ENCODE peak calls at places on chromosome X, in five cellular contexts. One of them, this sample, is unnamed.

GRCh38 chrX:154307207-154307606 is 11.6 kb downstream of the TKTL1 start:
- DNase-seq in IMR-90: no peak
- DNase-seq in neuronal stem cell: no peak
- DNase-seq in mesenchymal stem cell: no peak
- DNase-seq in H1: no peak
- DNase-seq in this sample: no peak

GRCh38 chrX:84336646-84337045 is 148.6 kb upstream of the RPS6KA6 start:
- DNase-seq in H1: no peak
- DNase-seq in IMR-90: peak
- DNase-seq in mesenchymal stem cell: no peak
- DNase-seq in neuronal stem cell: no peak
- DNase-seq in this sample: no peak

GRCh38 chrX:46140272-46140671 is 404.9 kb downstream of the ZNF674 start:
- DNase-seq in H1: no peak
- DNase-seq in neuronal stem cell: no peak
- DNase-seq in IMR-90: no peak
- DNase-seq in mesenchymal stem cell: no peak
- DNase-seq in this sample: no peak

GRCh38 chrX:44971674-44972073 is 98.7 kb downstream of the KDM6A start:
- DNase-seq in neuronal stem cell: no peak
- DNase-seq in mesenchymal stem cell: no peak
- DNase-seq in H1: no peak
- DNase-seq in IMR-90: no peak
- DNase-seq in this sample: no peak

GRCh38 chrX:119067023-119067739 is 5.6 kb upstream of the CT47C1 start:
- DNase-seq in H1: no peak
- DNase-seq in mesenchymal stem cell: peak
- DNase-seq in neuronal stem cell: peak
- DNase-seq in IMR-90: peak
- DNase-seq in this sample: peak

GRCh38 chrX:102651242-102651967 is at the start of gene GPRASP1:
- DNase-seq in neuronal stem cell: peak
- DNase-seq in mesenchymal stem cell: peak
- DNase-seq in H1: no peak
- DNase-seq in IMR-90: peak
- DNase-seq in this sample: peak

GRCh38 chrX:71996138-71996537 is 85.5 kb downstream of the NHSL2 start:
- DNase-seq in H1: no peak
- DNase-seq in neuronal stem cell: no peak
- DNase-seq in IMR-90: no peak
- DNase-seq in mesenchymal stem cell: no peak
- DNase-seq in this sample: no peak

GRCh38 chrX:111867236-111867635 is 8.7 kb upstream of the TRPC5OS start:
- DNase-seq in mesenchymal stem cell: no peak
- DNase-seq in IMR-90: no peak
- DNase-seq in neuronal stem cell: no peak
- DNase-seq in H1: no peak
- DNase-seq in this sample: no peak

GRCh38 chrX:46912673-46913491 is 661 bp downstream of the JADE3 start:
- DNase-seq in IMR-90: peak
- DNase-seq in mesenchymal stem cell: peak
- DNase-seq in H1: no peak
- DNase-seq in neuronal stem cell: peak
- DNase-seq in this sample: peak

GRCh38 chrX:46318551-46318950 is 226.7 kb downstream of the ZNF674 start:
- DNase-seq in H1: no peak
- DNase-seq in mesenchymal stem cell: no peak
- DNase-seq in IMR-90: no peak
- DNase-seq in neuronal stem cell: no peak
- DNase-seq in this sample: no peak

GRCh38 chrX:154593201-154593600 is 8.3 kb downstream of the CTAG1A start:
- DNase-seq in H1: no peak
- DNase-seq in neuronal stem cell: no peak
- DNase-seq in mesenchymal stem cell: no peak
- DNase-seq in IMR-90: no peak
- DNase-seq in this sample: no peak

GRCh38 chrX:69050051-69050785 is 115.0 kb downstream of the PJA1 start:
- DNase-seq in IMR-90: no peak
- DNase-seq in mesenchymal stem cell: no peak
- DNase-seq in neuronal stem cell: no peak
- DNase-seq in H1: no peak
- DNase-seq in this sample: peak

GRCh38 chrX:83535417-83536244 is 27.5 kb downstream of the POU3F4 start:
- DNase-seq in mesenchymal stem cell: no peak
- DNase-seq in IMR-90: no peak
- DNase-seq in neuronal stem cell: no peak
- DNase-seq in H1: no peak
- DNase-seq in this sample: no peak

GRCh38 chrX:120309873-120310730 is 1.2 kb downstream of the TMEM255A start:
- DNase-seq in neuronal stem cell: peak
- DNase-seq in H1: no peak
- DNase-seq in IMR-90: no peak
- DNase-seq in mesenchymal stem cell: no peak
- DNase-seq in this sample: peak

GRCh38 chrX:100316987-100317386 is 93.1 kb downstream of the PCDH19 start:
- DNase-seq in IMR-90: no peak
- DNase-seq in neuronal stem cell: no peak
- DNase-seq in mesenchymal stem cell: no peak
- DNase-seq in H1: no peak
- DNase-seq in this sample: no peak

GRCh38 chrX:119410027-119410819 is 11.1 kb downstream of the SLC25A43 start:
- DNase-seq in IMR-90: peak
- DNase-seq in H1: no peak
- DNase-seq in mesenchymal stem cell: peak
- DNase-seq in neuronal stem cell: no peak
- DNase-seq in this sample: no peak

GRCh38 chrX:1464282-1465131 is 11.8 kb upstream of the ASMTL start:
- DNase-seq in neuronal stem cell: no peak
- DNase-seq in mesenchymal stem cell: no peak
- DNase-seq in H1: no peak
- DNase-seq in IMR-90: no peak
- DNase-seq in this sample: peak

GRCh38 chrX:103066606-103067005 is 2.6 kb upstream of the BEX1 start:
- DNase-seq in H1: no peak
- DNase-seq in IMR-90: no peak
- DNase-seq in neuronal stem cell: no peak
- DNase-seq in mesenchymal stem cell: no peak
- DNase-seq in this sample: no peak

GRCh38 chrX:48597353-48598264 is at the start of gene WDR13:
- DNase-seq in mesenchymal stem cell: peak
- DNase-seq in IMR-90: peak
- DNase-seq in neuronal stem cell: peak
- DNase-seq in H1: peak
- DNase-seq in this sample: peak

GRCh38 chrX:48599341-48599740 is 2.0 kb downstream of the WDR13 start:
- DNase-seq in H1: no peak
- DNase-seq in neuronal stem cell: no peak
- DNase-seq in mesenchymal stem cell: no peak
- DNase-seq in IMR-90: no peak
- DNase-seq in this sample: no peak

GRCh38 chrX:48595929-48596328 is 1.4 kb upstream of the WDR13 start:
- DNase-seq in H1: no peak
- DNase-seq in mesenchymal stem cell: no peak
- DNase-seq in IMR-90: no peak
- DNase-seq in neuronal stem cell: no peak
- DNase-seq in this sample: no peak

GRCh38 chrX:48600226-48600625 is 2.9 kb downstream of the WDR13 start:
- DNase-seq in H1: no peak
- DNase-seq in IMR-90: no peak
- DNase-seq in neuronal stem cell: no peak
- DNase-seq in mesenchymal stem cell: no peak
- DNase-seq in this sample: no peak

GRCh38 chrX:48598645-48599044 is 1.4 kb downstream of the WDR13 start:
- DNase-seq in mesenchymal stem cell: no peak
- DNase-seq in H1: no peak
- DNase-seq in neuronal stem cell: no peak
- DNase-seq in IMR-90: no peak
- DNase-seq in this sample: no peak
- H2AK5ac ChIP-seq in mesenchymal stem cell: no peak
- H2AK5ac ChIP-seq in H1: no peak
- H2AK5ac ChIP-seq in neuronal stem cell: peak
- H2AK5ac ChIP-seq in IMR-90: peak
- H2AK5ac ChIP-seq in this sample: no peak

GRCh38 chrX:85504381-85504780 is 124.9 kb upstream of the POF1B start:
- DNase-seq in neuronal stem cell: no peak
- DNase-seq in mesenchymal stem cell: no peak
- DNase-seq in H1: no peak
- DNase-seq in IMR-90: no peak
- DNase-seq in this sample: no peak

GRCh38 chrX:85499400-85499799 is 119.9 kb upstream of the POF1B start:
- DNase-seq in H1: no peak
- DNase-seq in IMR-90: no peak
- DNase-seq in mesenchymal stem cell: no peak
- DNase-seq in neuronal stem cell: no peak
- DNase-seq in this sample: no peak

GRCh38 chrX:85503258-85504158 is 124.0 kb upstream of the POF1B start:
- DNase-seq in H1: no peak
- DNase-seq in IMR-90: no peak
- DNase-seq in neuronal stem cell: no peak
- DNase-seq in mesenchymal stem cell: no peak
- DNase-seq in this sample: no peak

GRCh38 chrX:85505801-85506200 is 126.3 kb upstream of the POF1B start:
- DNase-seq in neuronal stem cell: no peak
- DNase-seq in IMR-90: no peak
- DNase-seq in mesenchymal stem cell: no peak
- DNase-seq in H1: no peak
- DNase-seq in this sample: no peak

GRCh38 chrX:85501349-85501748 is 121.9 kb upstream of the POF1B start:
- DNase-seq in H1: no peak
- DNase-seq in neuronal stem cell: no peak
- DNase-seq in IMR-90: no peak
- DNase-seq in mesenchymal stem cell: no peak
- DNase-seq in this sample: no peak
- H2AK5ac ChIP-seq in H1: no peak
- H2AK5ac ChIP-seq in neuronal stem cell: no peak
- H2AK5ac ChIP-seq in IMR-90: no peak
- H2AK5ac ChIP-seq in mesenchymal stem cell: no peak
- H2AK5ac ChIP-seq in this sample: no peak

GRCh38 chrX:130174051-130174704 is 2.4 kb downstream of the RAB33A start:
- DNase-seq in IMR-90: peak
- DNase-seq in mesenchymal stem cell: peak
- DNase-seq in neuronal stem cell: no peak
- DNase-seq in H1: no peak
- DNase-seq in this sample: no peak

GRCh38 chrX:130171446-130172126 is at the start of gene RAB33A:
- DNase-seq in IMR-90: no peak
- DNase-seq in H1: no peak
- DNase-seq in mesenchymal stem cell: peak
- DNase-seq in neuronal stem cell: no peak
- DNase-seq in this sample: peak

GRCh38 chrX:130170752-130171445 is 863 bp upstream of the RAB33A start:
- DNase-seq in IMR-90: no peak
- DNase-seq in mesenchymal stem cell: peak
- DNase-seq in neuronal stem cell: peak
- DNase-seq in H1: no peak
- DNase-seq in this sample: peak

GRCh38 chrX:130173190-130173895 is 1.6 kb downstream of the RAB33A start:
- DNase-seq in neuronal stem cell: no peak
- DNase-seq in H1: no peak
- DNase-seq in IMR-90: peak
- DNase-seq in mesenchymal stem cell: peak
- DNase-seq in this sample: no peak

DNA sequence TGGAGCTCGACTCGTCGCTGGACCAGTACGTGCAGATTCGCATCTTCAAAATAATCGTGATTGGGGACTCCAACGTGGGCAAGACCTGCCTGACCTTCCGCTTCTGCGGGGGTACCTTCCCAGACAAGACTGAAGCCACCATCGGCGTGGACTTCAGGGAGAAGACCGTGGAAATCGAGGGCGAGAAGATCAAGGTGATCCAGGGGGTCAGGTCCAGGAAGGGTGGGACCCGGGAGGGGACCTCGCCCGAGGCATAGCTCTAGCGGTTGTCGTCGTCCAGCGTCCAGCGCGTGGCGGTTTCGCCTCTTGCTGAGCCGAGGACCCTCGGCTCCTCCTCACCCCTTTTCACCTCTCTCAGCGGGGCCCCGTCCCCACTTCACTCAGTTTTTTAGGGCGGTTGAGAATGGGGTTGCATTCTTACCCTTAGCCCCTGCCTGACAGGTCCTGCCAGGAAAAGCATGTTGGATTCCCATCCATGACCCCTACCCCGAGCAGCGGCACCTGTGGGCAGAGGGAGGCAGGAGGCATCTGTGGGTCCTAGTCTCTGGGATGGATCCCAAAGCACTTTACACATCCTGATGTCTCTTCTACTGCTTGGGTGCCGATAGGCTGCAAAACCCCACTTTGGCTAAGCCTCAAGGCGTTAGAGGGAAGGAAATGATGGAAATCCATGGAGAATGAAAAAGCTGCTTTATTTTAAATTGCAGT is 519 bp downstream of the RAB33A start:
- DNase-seq in H1: no peak
- DNase-seq in IMR-90: no peak
- DNase-seq in mesenchymal stem cell: no peak
- DNase-seq in neuronal stem cell: no peak
- DNase-seq in this sample: no peak
- H2AK5ac ChIP-seq in H1: no peak
- H2AK5ac ChIP-seq in IMR-90: peak
- H2AK5ac ChIP-seq in mesenchymal stem cell: no peak
- H2AK5ac ChIP-seq in neuronal stem cell: no peak
- H2AK5ac ChIP-seq in this sample: no peak

DNA sequence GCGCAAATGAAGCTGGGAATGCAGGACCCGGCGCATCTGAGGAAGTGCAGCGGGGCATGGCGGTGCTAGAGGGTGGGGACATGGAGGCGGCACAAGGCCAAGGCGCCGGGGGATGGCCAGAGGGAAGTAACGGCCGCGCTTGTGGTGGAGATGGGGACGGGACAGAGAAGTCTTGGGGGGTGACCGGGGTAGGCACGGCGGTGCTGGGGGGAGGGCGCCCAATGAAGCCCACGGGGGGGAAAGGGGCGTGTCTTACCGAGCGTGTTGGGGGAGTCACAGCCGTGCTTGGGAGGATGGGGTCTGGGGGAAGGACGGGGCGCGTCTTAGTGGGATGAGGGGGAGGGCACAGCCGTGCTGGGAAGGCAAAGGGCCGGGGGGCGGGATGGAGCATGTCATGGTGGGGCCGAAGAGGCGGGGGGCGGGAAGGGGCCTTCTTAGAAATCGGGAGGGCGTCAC is 984 bp downstream of the ARSD start:
- DNase-seq in H1: peak
- DNase-seq in neuronal stem cell: no peak
- DNase-seq in mesenchymal stem cell: no peak
- DNase-seq in IMR-90: peak
- DNase-seq in this sample: peak
- H2AK5ac ChIP-seq in H1: no peak
- H2AK5ac ChIP-seq in neuronal stem cell: no peak
- H2AK5ac ChIP-seq in mesenchymal stem cell: no peak
- H2AK5ac ChIP-seq in IMR-90: peak
- H2AK5ac ChIP-seq in this sample: no peak

GRCh38 chrX:9844936-9845573 is 58.8 kb downstream of the SHROOM2 start:
- DNase-seq in H1: no peak
- DNase-seq in mesenchymal stem cell: peak
- DNase-seq in IMR-90: no peak
- DNase-seq in neuronal stem cell: no peak
- DNase-seq in this sample: no peak
- H2AK5ac ChIP-seq in H1: no peak
- H2AK5ac ChIP-seq in mesenchymal stem cell: peak
- H2AK5ac ChIP-seq in IMR-90: no peak
- H2AK5ac ChIP-seq in neuronal stem cell: no peak
- H2AK5ac ChIP-seq in this sample: no peak